ENCODE peak calls at places on chromosomes 7 and 10, in five cellular contexts. U is stimulated activated CD8-positive, alpha-beta memory T cell treated with anti-CD3 and anti-CD28 coated beads, Interleukin-15, amount 100 ng/mL, for 24 hours; L is ACHN; R is body of pancreas; Q is NCI-H748 treated with DMSO at 0.1 percent for 48 hours. M is an unnamed sample.
A peak's percentile ranks its signal among the peaks of the same experiment; 100 is the strongest.

GRCh38 chr10:128982179-128982915 is 484.7 kb upstream of the MGMT start:
- DNase-seq in L (no peak), Q (no peak), U (no peak), R (no peak), M (no peak)

GRCh38 chr7:138460176-138460648 is at the start of gene TRIM24:
- DNase-seq in R (no peak), L (no peak), Q (peak; percentile 98), U (no peak), M (no peak)

GRCh38 chr10:93309062-93309461 is 173.1 kb downstream of the MYOF start:
- DNase-seq in L (no peak), Q (no peak), R (no peak), U (no peak), M (peak; percentile 63)

GRCh38 chr7:34845666-34846361 is 187.8 kb downstream of the NPSR1 start:
- DNase-seq in Q (no peak), R (no peak), U (no peak), L (no peak), M (peak; percentile 23)

GRCh38 chr7:45048748-45049147 is 40.0 kb downstream of the NACAD start:
- DNase-seq in Q (no peak), U (no peak), L (no peak), R (no peak), M (no peak)

GRCh38 chr10:14200645-14201534 is 129.8 kb downstream of the FRMD4A start:
- DNase-seq in R (peak; percentile 80), U (no peak), L (peak; percentile 25), Q (no peak), M (peak; percentile 35)

GRCh38 chr7:7510814-7511213 is 24.9 kb downstream of the COL28A1 start:
- DNase-seq in R (no peak), L (no peak), U (no peak), Q (no peak), M (no peak)

GRCh38 chr10:14707441-14707840 is 67.3 kb downstream of the FAM107B start:
- DNase-seq in Q (no peak), L (no peak), R (no peak), U (no peak), M (no peak)

GRCh38 chr10:77896058-77896457 is 30.5 kb downstream of the DLG5 start:
- DNase-seq in U (no peak), Q (no peak), R (no peak), L (no peak), M (no peak)

GRCh38 chr7:74207586-74207985 is 2.2 kb upstream of the LAT2 start:
- DNase-seq in U (no peak), Q (no peak), R (no peak), L (no peak), M (no peak)

GRCh38 chr7:135666836-135667235 is 4.5 kb downstream of the STMP1 start:
- DNase-seq in R (no peak), U (no peak), L (no peak), Q (no peak), M (no peak)

GRCh38 chr10:5423774-5424173 is 11.4 kb downstream of the NET1 start:
- DNase-seq in L (no peak), R (no peak), Q (no peak), U (no peak), M (no peak)

GRCh38 chr10:58239561-58240169 is 28.0 kb downstream of the IPMK start:
- DNase-seq in R (no peak), Q (no peak), L (no peak), U (no peak), M (peak; percentile 83)

GRCh38 chr10:119502214-119502613 is 40.3 kb downstream of the RGS10 start:
- DNase-seq in U (peak; percentile 35), R (peak; percentile 11), L (no peak), Q (no peak), M (no peak)

GRCh38 chr7:35804571-35804970 is 3.7 kb downstream of the SEPTIN7 start:
- DNase-seq in R (no peak), Q (no peak), U (no peak), L (no peak), M (no peak)

GRCh38 chr10:71604324-71605018 is 115.1 kb downstream of the C10orf105 start:
- DNase-seq in R (no peak), U (no peak), L (no peak), Q (no peak), M (peak; percentile 3)

GRCh38 chr10:127195041-127195506 is 1.3 kb downstream of the INSYN2A start:
- DNase-seq in R (no peak), U (no peak), L (peak; percentile 8), Q (no peak), M (peak; percentile 12)

GRCh38 chr10:44190541-44190940 is 194.4 kb downstream of the CXCL12 start:
- DNase-seq in Q (no peak), U (no peak), L (no peak), R (no peak), M (no peak)

GRCh38 chr10:33422779-33423520 is 88.5 kb upstream of the NRP1 start:
- DNase-seq in L (no peak), Q (peak; percentile 73), R (peak; percentile 91), U (no peak), M (no peak)

GRCh38 chr7:76201732-76202665 is at the start of gene SRRM3:
- DNase-seq in U (peak; percentile 70), L (peak; percentile 90), R (peak; percentile 86), Q (peak; percentile 50), M (peak; percentile 86)